ENCODE peak calls at places on chromosomes 5 and 9, in four cellular contexts. R is HepG2, G is GM12878, D is H1. C is an unnamed sample.

GRCh38 chr5:37710965-37711364 is 128.9 kb downstream of the GDNF start:
- DNase-seq in R (no peak), G (no peak), D (no peak), C (no peak)

GRCh38 chr5:109779036-109779735 is 89.5 kb downstream of the MAN2A1 start:
- DNase-seq in R (no peak), G (no peak), D (no peak), C (no peak)

GRCh38 chr9:124894741-124895170 is 32.8 kb downstream of the ARPC5L start:
- DNase-seq in R (peak; percentile 12), G (no peak), D (no peak), C (peak; percentile 44)

GRCh38 chr9:15353892-15354291 is 46.9 kb upstream of the TTC39B start:
- DNase-seq in R (no peak), G (no peak), D (no peak), C (no peak)

GRCh38 chr9:127942152-127943010 is 4.7 kb upstream of the DPM2 start:
- DNase-seq in R (peak; percentile 43), G (no peak), D (no peak), C (no peak)

GRCh38 chr5:18024542-18024941 is 390.3 kb downstream of the TAF11L14 start:
- DNase-seq in R (no peak), G (no peak), D (peak; percentile 2), C (no peak)

GRCh38 chr5:60352992-60353391 is 347.0 kb downstream of the DEPDC1B start:
- DNase-seq in R (no peak), G (no peak), D (no peak), C (no peak)

GRCh38 chr9:8304720-8305119 is 505.1 kb upstream of the DMAC1 start:
- DNase-seq in R (no peak), G (no peak), D (no peak), C (no peak)

GRCh38 chr9:136856541-136857141 is 4.5 kb downstream of the MAMDC4 start:
- DNase-seq in R (no peak), G (no peak), D (no peak), C (no peak)

GRCh38 chr9:104950838-104951237 is 22.9 kb upstream of the ABCA1 start:
- DNase-seq in R (no peak), G (no peak), D (no peak), C (no peak)

GRCh38 chr5:133404724-133405123 is 207.6 kb downstream of the FSTL4 start:
- DNase-seq in R (no peak), G (no peak), D (no peak), C (no peak)

GRCh38 chr5:74017786-74018211 is 391.8 kb downstream of the ARHGEF28 start:
- DNase-seq in R (no peak), G (no peak), D (no peak), C (no peak)

GRCh38 chr5:91049800-91050199 is 333.3 kb downstream of the ARRDC3 start:
- DNase-seq in R (no peak), G (no peak), D (no peak), C (no peak)

GRCh38 chr5:130836729-130837660 is 328.1 kb downstream of the HINT1 start:
- DNase-seq in R (no peak), G (peak; percentile 13), D (no peak), C (no peak)

GRCh38 chr9:120531683-120532300 is 48.2 kb downstream of the CDK5RAP2 start:
- DNase-seq in R (peak; percentile 25), G (no peak), D (no peak), C (no peak)

GRCh38 chr9:70031141-70031545 is 12.5 kb upstream of the MAMDC2 start:
- DNase-seq in R (no peak), G (no peak), D (no peak), C (no peak)

GRCh38 chr5:176955895-176956294 is 50.7 kb downstream of the UIMC1 start:
- DNase-seq in R (no peak), G (no peak), D (no peak), C (no peak)

GRCh38 chr9:14399736-14400657 is 86.1 kb upstream of the NFIB start:
- DNase-seq in R (no peak), G (no peak), D (no peak), C (no peak)

DNA sequence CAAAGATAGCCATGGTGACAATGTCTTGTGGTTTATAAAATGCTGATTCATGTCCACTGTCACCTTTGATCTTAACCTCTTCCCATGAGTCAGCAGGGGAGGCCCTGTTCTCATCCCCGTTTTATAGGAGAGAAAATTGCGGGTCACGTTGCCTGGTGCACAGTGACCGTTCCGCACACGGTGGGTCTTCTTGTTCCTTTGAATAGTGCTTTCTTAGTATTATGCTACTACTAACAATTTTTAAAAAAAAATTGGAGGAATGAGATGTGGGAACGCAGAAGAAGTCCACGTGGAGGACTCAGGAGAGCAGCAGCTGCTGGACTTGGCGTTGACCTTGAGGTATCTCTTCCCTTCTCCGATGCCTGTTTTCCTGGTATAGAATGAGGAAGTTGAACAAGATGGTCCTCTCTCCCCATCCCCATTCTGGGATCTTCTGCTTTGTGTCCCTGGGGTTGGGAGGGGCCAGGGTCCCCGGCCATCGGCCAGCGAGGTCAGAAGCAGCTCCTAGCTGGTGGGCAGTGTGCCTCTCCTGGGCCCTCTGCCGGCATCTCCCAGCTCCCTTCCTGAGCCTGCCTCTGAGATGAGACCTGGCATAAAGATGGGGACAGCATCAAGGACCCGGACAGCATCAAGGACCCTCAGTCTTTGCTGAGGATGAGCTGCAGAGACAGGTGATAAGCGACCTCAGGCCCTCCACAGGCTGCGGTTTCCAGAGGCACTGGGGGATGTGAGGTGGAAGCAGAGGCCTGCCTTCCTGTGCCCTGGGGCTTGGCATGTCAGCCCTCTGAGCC is 143.9 kb downstream of the C9orf50 start:
- DNase-seq in R (peak; percentile 61), G (no peak), D (no peak), C (no peak)
- H3K4me1 ChIP-seq in R (peaks cover 80% of the 10 kb centered on the region), G (no peaks in the 10 kb centered on the region), D (peaks cover 6% of the 10 kb centered on the region), C (peaks cover 26% of the 10 kb centered on the region)

GRCh38 chr5:150781706-150782614 is 3.4 kb downstream of the SMIM3 start:
- DNase-seq in R (peak; percentile 78), G (no peak), D (no peak), C (no peak)
- TF ChIP-seq SUZ12 in R (no peak), G (no peak), D (no peak), C (no peak)

GRCh38 chr5:151880304-151880703 is 44.3 kb downstream of the GLRA1 start:
- DNase-seq in R (no peak), G (no peak), D (no peak), C (no peak)
- TF ChIP-seq ZNF274 in R (no peak), G (no peak), D (no peak), C (no peak)

DNA sequence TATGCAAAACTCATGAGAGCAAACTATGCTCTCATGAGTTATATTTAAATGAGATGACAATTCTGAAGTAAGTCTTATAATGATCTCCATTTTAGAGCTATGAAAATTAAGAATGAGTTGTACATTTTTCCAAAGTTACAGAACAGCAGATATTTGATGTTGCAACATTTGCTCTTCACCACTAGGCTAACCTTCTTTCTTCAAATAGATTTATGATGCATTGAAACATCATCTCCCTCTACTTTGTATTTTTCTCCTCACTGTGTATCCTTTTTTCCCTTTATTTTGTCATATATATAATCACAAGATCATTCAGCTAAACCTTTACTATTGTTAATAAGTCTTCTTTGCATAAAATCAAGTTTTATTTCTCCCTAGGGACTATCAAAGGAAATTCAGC is 497.7 kb upstream of the TYRP1 start:
- DNase-seq in R (no peak), G (no peak), D (no peak), C (no peak)
- H3K4me1 ChIP-seq in R (no peaks in the 10 kb centered on the region), G (no peaks in the 10 kb centered on the region), D (no peaks in the 10 kb centered on the region), C (no peaks in the 10 kb centered on the region)

GRCh38 chr5:1887400-1888360 is 5.0 kb upstream of the IRX4 start:
- DNase-seq in R (no peak), G (no peak), D (no peak), C (no peak)
- TF ChIP-seq SUZ12 in R (no peak), G (no peak), D (peak; percentile 25), C (no peak)

GRCh38 chr5:140222416-140222815 is 47.4 kb downstream of the CYSTM1 start:
- DNase-seq in R (peak; percentile 57), G (no peak), D (no peak), C (no peak)
- TF ChIP-seq ZNF274 in R (no peak), G (no peak), D (no peak), C (no peak)

GRCh38 chr5:147046894-147047293 is 168.3 kb upstream of the PPP2R2B start:
- DNase-seq in R (no peak), G (no peak), D (no peak), C (no peak)
- H3K4me1 ChIP-seq in R (no peaks in the 10 kb centered on the region), G (no peaks in the 10 kb centered on the region), D (no peaks in the 10 kb centered on the region), C (no peaks in the 10 kb centered on the region)

GRCh38 chr9:132062768-132063167 is 16.9 kb downstream of the MED27 start:
- DNase-seq in R (no peak), G (no peak), D (no peak), C (no peak)

GRCh38 chr9:132071847-132072507 is 7.7 kb downstream of the MED27 start:
- DNase-seq in R (no peak), G (no peak), D (no peak), C (no peak)

GRCh38 chr9:132069046-132069898 is 10.4 kb downstream of the MED27 start:
- DNase-seq in R (no peak), G (no peak), D (no peak), C (no peak)

GRCh38 chr9:132066057-132066456 is 13.6 kb downstream of the MED27 start:
- DNase-seq in R (no peak), G (no peak), D (no peak), C (no peak)

DNA sequence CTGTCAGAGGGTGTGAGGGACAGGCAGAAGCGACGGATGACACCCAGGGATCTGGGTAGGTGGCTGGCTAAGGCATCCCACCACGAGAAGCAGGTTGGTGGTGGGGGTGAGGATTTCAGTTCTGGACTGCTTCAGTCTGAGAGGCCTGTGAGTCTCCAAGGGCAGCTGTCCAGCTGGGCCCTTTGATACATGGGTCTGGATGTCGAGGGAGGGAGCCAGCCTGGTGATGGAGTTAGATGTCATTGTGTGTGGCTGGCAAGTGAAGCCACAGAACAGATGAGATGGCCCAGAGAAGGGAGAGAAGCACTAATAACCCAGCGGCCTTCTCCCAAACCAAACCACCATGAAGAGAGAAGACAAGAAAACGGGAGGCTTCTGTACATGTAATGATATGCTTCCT is 11.1 kb downstream of the MED27 start:
- DNase-seq in R (no peak), G (no peak), D (no peak), C (no peak)
- TF ChIP-seq SUZ12 in R (no peak), G (no peak), D (no peak), C (no peak)

GRCh38 chr9:129497064-129497836 is 123.7 kb downstream of the C9orf50 start:
- DNase-seq in R (no peak), G (no peak), D (no peak), C (peak; percentile 77)
- TF ChIP-seq ZNF274 in R (no peak), G (no peak), D (no peak), C (no peak)

C was measured in NT2/D1.